ENCODE peak calls at places on chromosomes 16 and 17, in six cellular contexts. Z is right lobe of liver, N is IMR-90, K is body of pancreas, S is K562, A is esophagus squamous epithelium. I is an unnamed sample.

GRCh38 chr17:51612692-51613091 is 352.3 kb downstream of the UTP18 start:
- DNase-seq in N (no peak), Z (no peak), S (no peak), K (no peak), A (no peak), I (no peak)

GRCh38 chr16:80841231-80841630 is 36.8 kb upstream of the CDYL2 start:
- DNase-seq in K (no peak), N (no peak), S (no peak), A (no peak), Z (no peak), I (no peak)

GRCh38 chr17:4998666-4999428 is 1.1 kb downstream of the KIF1C start:
- DNase-seq in S (peak; percentile 33), Z (peak; percentile 79), K (peak; percentile 49), A (no peak), N (no peak), I (peak; percentile 27)

GRCh38 chr17:60102632-60103047 is 23.9 kb upstream of the HEATR6 start:
- DNase-seq in K (peak; percentile 42), N (peak; percentile 79), S (no peak), A (no peak), Z (no peak), I (no peak)

GRCh38 chr16:81996664-81997529 is 14.4 kb downstream of the SDR42E1 start:
- DNase-seq in K (no peak), S (peak; percentile 39), A (no peak), Z (no peak), N (peak; percentile 57), I (peak; percentile 25)

GRCh38 chr16:56190903-56191806 is at the start of gene GNAO1:
- DNase-seq in A (no peak), S (peak; percentile 92), N (peak; percentile 51), Z (peak; percentile 88), K (peak; percentile 57), I (peak; percentile 72)

GRCh38 chr17:60231691-60232090 is 81.9 kb downstream of the CA4 start:
- DNase-seq in N (peak; percentile 58), K (no peak), Z (no peak), A (no peak), S (no peak), I (no peak)

GRCh38 chr17:51015145-51015558 is 105.5 kb downstream of the SPAG9 start:
- DNase-seq in K (no peak), S (no peak), N (peak; percentile 43), A (no peak), Z (no peak), I (no peak)

GRCh38 chr16:50696575-50697420 is 3.4 kb downstream of the NOD2 start:
- DNase-seq in K (peak; percentile 83), N (peak; percentile 26), A (peak; percentile 55), Z (peak; percentile 97), S (peak; percentile 72), I (peak; percentile 62)

GRCh38 chr17:77666480-77666879 is 292.0 kb upstream of the TNRC6C start:
- DNase-seq in Z (no peak), N (no peak), A (no peak), S (no peak), K (no peak), I (no peak)

GRCh38 chr17:52155301-52155700 is 3.2 kb downstream of the CA10 start:
- DNase-seq in S (no peak), N (no peak), K (no peak), A (no peak), Z (no peak), I (no peak)

GRCh38 chr17:63151981-63152523 is 186.0 kb downstream of the TANC2 start:
- DNase-seq in A (no peak), K (no peak), N (peak; percentile 63), S (no peak), Z (no peak), I (no peak)

GRCh38 chr17:8162997-8163977 is 539 bp upstream of the VAMP2 start:
- DNase-seq in Z (peak; percentile 83), A (no peak), S (no peak), N (no peak), K (peak; percentile 51), I (peak; percentile 58)

GRCh38 chr17:65560628-65561371 is 648 bp downstream of the AXIN2 start:
- DNase-seq in A (peak; percentile 21), S (peak; percentile 77), K (peak; percentile 94), Z (peak; percentile 90), N (peak; percentile 83), I (peak; percentile 91)

GRCh38 chr16:27722892-27723450 is 173.0 kb downstream of the KATNIP start:
- DNase-seq in Z (no peak), N (no peak), K (no peak), S (no peak), A (no peak), I (no peak)

GRCh38 chr16:756428-756827 is 4.1 kb upstream of the MSLN start:
- DNase-seq in S (no peak), A (no peak), N (no peak), Z (no peak), K (no peak), I (no peak)

GRCh38 chr16:19523559-19524355 is at the start of gene CCP110:
- DNase-seq in N (peak; percentile 96), Z (peak; percentile 98), A (peak; percentile 90), S (peak; percentile 86), K (peak; percentile 98), I (peak; percentile 93)

GRCh38 chr16:69444873-69445517 is 20.6 kb downstream of the CYB5B start:
- DNase-seq in S (no peak), A (no peak), Z (no peak), N (peak; percentile 45), K (no peak), I (no peak)

GRCh38 chr16:86971251-86971650 is 345.9 kb downstream of the C16orf95 start:
- DNase-seq in N (no peak), A (no peak), Z (no peak), K (no peak), S (no peak), I (no peak)

GRCh38 chr16:84879569-84880487 is 60.0 kb downstream of the CRISPLD2 start:
- DNase-seq in K (no peak), S (peak; percentile 97), Z (no peak), N (no peak), A (no peak), I (no peak)

GRCh38 chr16:72787519-72788268 is 260.2 kb downstream of the ZFHX3 start:
- DNase-seq in K (peak; percentile 63), A (no peak), S (no peak), N (peak; percentile 94), Z (no peak), I (peak; percentile 74)

GRCh38 chr17:81792675-81793615 is 11.0 kb upstream of the GCGR start:
- DNase-seq in Z (no peak), S (no peak), N (no peak), K (no peak), A (no peak), I (no peak)

GRCh38 chr17:63550816-63551639 is 751 bp downstream of the DCAF7 start:
- DNase-seq in Z (peak; percentile 36), A (no peak), N (peak; percentile 29), K (no peak), S (peak; percentile 34), I (no peak)

DNA sequence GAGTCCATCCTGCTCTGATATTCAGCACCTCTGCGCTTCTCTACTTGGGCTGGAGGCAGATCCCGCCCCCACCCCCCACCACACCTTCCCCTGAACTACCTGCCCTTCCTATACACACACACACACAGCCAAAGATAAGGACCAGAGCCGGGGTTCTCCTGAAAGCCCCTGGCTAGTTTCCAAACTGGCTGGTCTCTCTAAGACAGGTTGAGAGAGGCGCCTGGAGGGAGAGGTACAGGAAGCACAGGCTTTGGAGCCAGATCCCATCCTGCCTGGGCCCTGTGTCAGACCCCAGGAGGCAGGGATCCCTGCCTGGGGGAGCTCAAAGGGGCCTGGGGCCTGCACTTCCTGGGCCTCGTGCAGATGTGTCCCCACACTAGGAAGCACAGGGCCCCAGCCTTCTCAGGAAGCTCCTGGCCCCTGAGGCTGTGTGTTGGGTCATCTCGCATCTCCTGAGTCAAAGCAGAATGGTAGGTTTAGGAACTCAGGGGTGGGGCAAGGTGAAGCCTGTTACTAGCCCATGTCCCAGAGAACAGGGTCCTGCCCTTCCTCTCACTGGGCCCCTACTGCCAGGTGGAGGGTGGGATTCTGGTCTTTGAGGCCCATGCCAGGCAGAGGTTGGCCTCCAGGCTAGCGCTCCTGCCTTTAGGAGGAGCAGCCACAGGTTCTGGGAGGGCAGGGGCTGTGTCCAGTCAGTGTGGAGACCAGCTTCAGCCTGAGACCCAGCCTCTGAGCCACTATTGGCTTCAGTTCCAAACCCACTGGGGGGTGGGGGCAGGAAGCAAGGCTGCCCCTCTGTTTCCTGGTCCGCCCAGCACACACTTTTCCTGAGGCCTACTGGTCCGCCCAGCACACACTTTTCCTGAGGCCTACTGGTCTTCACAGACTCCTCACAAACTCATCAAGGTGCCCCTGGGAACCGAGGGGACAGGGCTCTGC is 16.1 kb downstream of the SLC5A10 start:
- DNase-seq in Z (no peak), K (peak; percentile 59), A (no peak), S (peak; percentile 46), N (no peak), I (no peak)
- TF ChIP-seq POLR2A in Z (no peak), K (no peak), A (no peak), S (no peak), N (no peak), I (no peak)

DNA sequence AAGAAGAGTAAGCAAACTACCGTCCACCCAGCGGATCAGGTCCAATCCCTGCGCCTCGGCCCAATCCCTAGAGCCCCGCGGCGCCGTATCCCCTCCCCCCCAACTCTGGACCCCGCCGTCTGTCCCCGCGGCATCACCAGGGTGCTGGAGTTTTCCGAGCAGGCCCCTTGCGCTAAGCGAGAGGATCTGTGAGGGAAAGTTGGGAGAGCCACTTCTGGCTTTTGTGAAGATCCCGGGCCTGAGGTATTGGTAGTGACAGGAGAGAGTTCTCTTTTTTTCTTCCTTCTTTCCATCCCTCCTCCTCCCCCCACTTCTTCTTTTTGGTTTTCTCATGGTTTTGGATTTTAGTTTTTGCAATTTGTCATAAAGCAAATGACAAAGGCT is 3.5 kb upstream of the DLX4 start:
- DNase-seq in Z (no peak), N (no peak), K (no peak), S (no peak), A (no peak), I (no peak)
- H3K4me3 ChIP-seq in Z (no peak overlapping the region), N (no peak overlapping the region), K (no peak overlapping the region), S (no peak overlapping the region), A (no peak overlapping the region), I (no peak overlapping the region)

GRCh38 chr17:31460226-31460721 is 68.8 kb downstream of the RAB11FIP4 start:
- DNase-seq in Z (no peak), A (no peak), S (no peak), N (no peak), K (no peak), I (no peak)
- TF ChIP-seq POLR2A in Z (no peak), A (no peak), S (no peak), N (no peak), K (no peak), I (no peak)

GRCh38 chr16:22948603-22949368 is 134.8 kb downstream of the HS3ST2 start:
- DNase-seq in N (peak; percentile 34), S (peak; percentile 89), Z (peak; percentile 56), K (peak; percentile 79), A (peak; percentile 15), I (peak; percentile 63)
- H3K4me3 ChIP-seq in N (no peak overlapping the region), S (no peak overlapping the region), Z (no peak overlapping the region), K (no peak overlapping the region), A (peak overlapping the region; percentile 7), I (no peak overlapping the region)